ENCODE peak calls at places on chromosomes 13 and 19, in seven cellular contexts. X, C, O, T, Q, N and P are unnamed samples.

GRCh38 chr13:33520480-33520839 is 234.9 kb upstream of the STARD13 start:
- ATAC-seq in X (no peak), N (peak), T (no peak), Q (no peak), C (no peak), O (no peak), P (no peak)

GRCh38 chr13:80149757-80150156 is 191.2 kb downstream of the SPRY2 start:
- ATAC-seq in X (no peak), Q (no peak), O (no peak), T (no peak), N (no peak), C (no peak), P (no peak)

GRCh38 chr13:33575378-33575777 is 242.6 kb upstream of the RFC3 start:
- ATAC-seq in N (no peak), O (no peak), X (no peak), Q (no peak), T (no peak), C (no peak), P (no peak)

GRCh38 chr13:26563713-26564112 is 6.2 kb downstream of the WASF3 start:
- ATAC-seq in O (no peak), Q (no peak), N (no peak), T (no peak), C (no peak), X (no peak), P (no peak)

GRCh38 chr19:50705422-50706019 is 14.1 kb downstream of the SHANK1 start:
- ATAC-seq in C (peak), O (peak), N (peak), X (peak), Q (no peak), T (peak), P (no peak)

GRCh38 chr19:50906217-50906616 is 5.0 kb downstream of the KLK4 start:
- ATAC-seq in N (peak), T (no peak), X (peak), C (peak), Q (no peak), O (no peak), P (no peak)

GRCh38 chr19:54415208-54415900 is at the start of gene TTYH1:
- ATAC-seq in C (peak), N (peak), Q (no peak), T (no peak), O (no peak), X (peak), P (no peak)

GRCh38 chr13:110228936-110229904 is 77.7 kb downstream of the COL4A1 start:
- ATAC-seq in C (no peak), O (no peak), T (no peak), Q (no peak), X (no peak), N (peak), P (no peak)

GRCh38 chr13:51585234-51585672 is 991 bp downstream of the WDFY2 start:
- ATAC-seq in O (no peak), N (no peak), C (no peak), T (no peak), Q (no peak), X (no peak), P (no peak)

GRCh38 chr19:13128583-13128982 is 10.5 kb downstream of the NACC1 start:
- ATAC-seq in N (no peak), T (peak), C (peak), Q (peak), X (peak), O (no peak), P (no peak)

GRCh38 chr19:16360738-16361137 is 36.1 kb downstream of the KLF2 start:
- ATAC-seq in T (no peak), O (no peak), Q (no peak), N (no peak), C (no peak), X (no peak), P (no peak)

GRCh38 chr13:94596575-94596971 is 621 bp upstream of the TGDS start:
- ATAC-seq in N (peak), C (peak), T (no peak), O (no peak), Q (no peak), X (no peak), P (no peak)

GRCh38 chr13:79692846-79693245 is 211.9 kb downstream of the NDFIP2 start:
- ATAC-seq in N (no peak), T (no peak), X (no peak), C (no peak), O (no peak), Q (no peak), P (no peak)

GRCh38 chr19:55611300-55611982 is 6.0 kb downstream of the ZNF865 start:
- ATAC-seq in N (no peak), T (peak), C (no peak), X (no peak), O (peak), Q (peak), P (no peak)

GRCh38 chr19:48271531-48272151 is 1.8 kb downstream of the ZNF114 start:
- ATAC-seq in T (peak), C (no peak), X (peak), Q (peak), N (peak), O (peak), P (peak)

GRCh38 chr13:28488376-28489005 is 6.4 kb downstream of the FLT1 start:
- ATAC-seq in C (no peak), X (no peak), O (no peak), Q (peak), T (peak), N (no peak), P (no peak)

GRCh38 chr19:38729653-38730469 is 14.4 kb downstream of the CAPN12 start:
- ATAC-seq in T (peak), C (peak), O (peak), N (peak), Q (peak), X (peak), P (peak)

GRCh38 chr19:10625003-10625761 is at the start of gene SLC44A2:
- ATAC-seq in N (peak), Q (peak), C (peak), T (peak), X (peak), O (peak), P (peak)

GRCh38 chr19:35666251-35666913 is at the start of gene UPK1A:
- ATAC-seq in C (no peak), X (no peak), T (peak), Q (peak), O (peak), N (no peak), P (peak)

GRCh38 chr19:31096047-31096446 is 253.2 kb downstream of the TSHZ3 start:
- ATAC-seq in X (no peak), N (peak), T (peak), O (peak), C (peak), Q (peak), P (no peak)

GRCh38 chr13:29527916-29528315 is 67.6 kb downstream of the SLC7A1 start:
- ATAC-seq in O (no peak), N (no peak), T (no peak), X (no peak), Q (no peak), C (no peak), P (no peak)

GRCh38 chr19:18603958-18604819 is 2.4 kb downstream of the CRLF1 start:
- ATAC-seq in C (no peak), N (peak), Q (no peak), O (peak), T (peak), X (no peak), P (no peak)

GRCh38 chr13:99288069-99288468 is 19.1 kb downstream of the GPR183 start:
- ATAC-seq in Q (peak), O (no peak), C (no peak), X (peak), N (no peak), T (no peak), P (no peak)

GRCh38 chr13:108948269-108948671 is 318.9 kb downstream of the MYO16 start:
- ATAC-seq in X (no peak), C (no peak), O (no peak), N (no peak), Q (no peak), T (no peak), P (no peak)

GRCh38 chr19:10899171-10899653 is 27.9 kb downstream of the CARM1 start:
- ATAC-seq in Q (peak), O (peak), C (no peak), X (peak), T (peak), N (no peak), P (peak)

GRCh38 chr19:36972594-36972993 is 56.5 kb downstream of the ZNF568 start:
- ATAC-seq in Q (no peak), T (no peak), X (no peak), N (peak), C (no peak), O (peak), P (no peak)

GRCh38 chr19:8155318-8155717 is 5.9 kb upstream of the FBN3 start:
- ATAC-seq in T (no peak), X (no peak), C (no peak), O (no peak), Q (no peak), N (no peak), P (no peak)

GRCh38 chr13:30156826-30157615 is 150.3 kb downstream of the KATNAL1 start:
- ATAC-seq in O (no peak), Q (no peak), X (no peak), C (no peak), T (no peak), N (no peak), P (no peak)

GRCh38 chr13:60150538-60150937 is 13.2 kb downstream of the DIAPH3 start:
- ATAC-seq in N (peak), C (no peak), T (no peak), O (no peak), Q (no peak), X (no peak), P (no peak)

DNA sequence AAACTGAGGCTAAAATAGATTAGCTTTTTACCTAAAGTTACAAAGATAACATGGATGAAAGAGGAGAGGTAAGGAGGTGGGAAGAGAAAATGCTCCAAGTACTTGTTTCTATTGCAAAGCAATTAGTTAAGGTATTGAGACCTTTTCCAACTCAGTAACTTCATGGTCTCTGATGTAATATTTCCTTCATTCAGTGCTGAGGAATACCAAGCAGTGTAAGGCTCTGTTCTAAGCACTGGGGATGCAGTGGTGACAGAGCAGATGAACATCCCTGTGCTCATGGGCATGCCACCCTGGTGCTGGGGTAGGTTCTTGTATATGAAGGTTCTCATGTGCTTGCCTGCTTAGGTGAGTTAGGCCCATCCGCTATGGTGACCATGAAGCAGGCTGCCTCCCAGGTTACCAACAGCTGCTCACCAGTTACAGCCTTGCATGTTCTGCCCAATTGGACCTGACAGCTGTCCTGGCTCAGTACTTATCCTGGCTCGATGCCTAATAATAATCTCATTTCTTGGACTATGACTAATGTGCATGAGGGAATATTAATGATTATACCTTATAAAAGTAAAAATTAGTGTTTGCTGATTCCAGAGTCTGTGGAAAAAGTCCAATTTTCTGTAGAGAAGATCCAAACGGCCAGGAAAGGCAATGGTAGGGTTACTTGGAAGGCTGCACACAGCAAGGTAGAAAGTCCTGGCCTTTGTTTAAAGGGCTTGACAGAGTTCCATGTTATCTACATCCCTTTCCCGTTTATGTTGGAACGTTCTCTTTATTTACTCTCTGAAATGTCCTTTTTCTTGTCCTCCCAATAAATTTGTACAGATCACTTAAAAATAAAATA is 48.3 kb downstream of the LATS2 start:
- ATAC-seq in X (peak), C (no peak), T (peak), O (peak), Q (peak), N (no peak), P (peak)
- H3K4me3 ChIP-seq in X (no peak), C (no peak), T (no peak), O (no peak), Q (no peak), N (no peak), P (no peak)

GRCh38 chr19:41734156-41734555 is 21.2 kb upstream of the CEACAM6 start:
- ATAC-seq in O (no peak), X (no peak), N (no peak), Q (no peak), T (no peak), C (no peak), P (no peak)

GRCh38 chr19:41739361-41739760 is 16.0 kb upstream of the CEACAM6 start:
- ATAC-seq in C (no peak), T (no peak), O (no peak), X (no peak), Q (no peak), N (no peak), P (no peak)

GRCh38 chr19:41735071-41735623 is 20.2 kb upstream of the CEACAM6 start:
- ATAC-seq in Q (no peak), N (no peak), C (no peak), O (no peak), T (no peak), X (no peak), P (no peak)

DNA sequence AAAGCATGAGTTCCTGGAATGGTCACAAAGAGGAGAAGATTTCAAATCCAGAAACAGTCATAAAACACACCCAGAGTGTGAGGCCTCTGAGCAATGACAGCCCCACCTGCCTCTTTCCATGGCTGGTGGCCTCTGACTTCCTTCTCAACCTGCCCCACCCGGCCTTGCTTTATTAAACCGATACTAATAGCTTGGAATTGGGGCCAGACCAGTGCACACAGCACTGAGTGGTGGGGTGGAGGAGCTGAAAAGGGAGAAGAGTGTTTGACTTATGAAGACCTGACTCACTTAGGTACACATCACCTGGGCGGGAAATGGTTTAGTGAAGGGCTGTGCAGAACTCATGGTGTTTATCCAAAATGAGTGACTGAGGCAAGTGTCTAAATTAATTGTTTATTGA is 20.7 kb upstream of the CEACAM6 start:
- ATAC-seq in T (no peak), C (no peak), O (no peak), Q (no peak), N (no peak), X (no peak), P (no peak)
- H3K4me3 ChIP-seq in T (no peak), C (no peak), O (no peak), Q (no peak), N (no peak), X (no peak), P (no peak)

DNA sequence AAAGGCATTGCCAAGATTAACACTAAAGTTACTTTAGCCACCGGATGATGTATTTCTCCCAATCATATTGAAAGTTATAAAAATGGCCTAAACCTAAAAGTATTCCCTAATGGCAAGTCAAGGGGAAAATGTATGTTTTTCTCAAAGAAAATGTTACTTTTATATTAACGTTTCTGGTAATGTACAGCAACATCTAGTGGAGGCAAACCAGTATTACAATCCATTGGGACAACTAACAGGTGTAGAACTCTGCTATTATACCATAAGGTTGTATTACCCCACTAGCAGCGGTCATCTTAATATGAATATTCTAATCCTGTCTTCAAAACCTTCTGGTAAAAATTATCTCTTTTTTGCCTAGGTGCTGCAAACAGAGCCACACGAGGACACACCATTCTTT is 69.2 kb downstream of the ZNF100 start:
- ATAC-seq in O (no peak), Q (no peak), N (peak), C (peak), X (peak), T (no peak), P (no peak)
- H3K4me3 ChIP-seq in O (no peak), Q (no peak), N (no peak), C (no peak), X (no peak), T (no peak), P (no peak)

DNA sequence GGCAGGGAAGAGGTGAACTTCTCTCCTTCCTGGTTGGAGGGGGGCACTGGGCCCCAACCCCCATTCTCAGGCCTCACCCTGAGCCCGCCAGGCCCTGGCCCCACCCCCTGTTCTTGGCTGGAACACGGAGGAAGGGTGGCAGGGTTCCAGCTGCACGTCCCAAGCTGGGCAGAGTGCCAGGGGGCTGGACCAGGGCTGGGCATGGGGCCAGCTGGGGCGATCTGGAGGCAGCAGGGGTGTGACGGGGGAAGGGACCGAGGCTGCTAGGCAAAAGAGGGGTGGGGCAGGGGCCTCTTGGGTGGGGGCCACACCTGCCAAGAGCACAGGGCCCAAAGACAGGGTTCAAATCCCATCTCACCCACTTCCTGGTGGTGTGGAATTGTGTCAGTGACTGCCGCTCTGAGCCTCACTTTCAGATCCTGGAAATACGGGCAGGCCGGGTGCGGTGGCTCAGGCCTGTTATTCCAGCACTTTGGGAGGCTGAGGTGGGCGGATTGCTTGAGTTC is 2.2 kb downstream of the HIF3A start:
- ATAC-seq in C (no peak), N (no peak), X (peak), Q (peak), T (peak), O (peak), P (peak)
- H3K4me3 ChIP-seq in C (no peak), N (peak), X (peak), Q (peak), T (peak), O (peak), P (peak)

GRCh38 chr19:812819-813358 is 8.9 kb downstream of the PLPPR3 start:
- ATAC-seq in O (peak), Q (no peak), X (no peak), N (peak), T (peak), C (peak), P (no peak)

GRCh38 chr19:815775-816499 is 5.8 kb downstream of the PLPPR3 start:
- ATAC-seq in Q (no peak), N (no peak), T (no peak), C (no peak), O (peak), X (no peak), P (no peak)

GRCh38 chr19:813359-814107 is 8.2 kb downstream of the PLPPR3 start:
- ATAC-seq in T (peak), C (no peak), O (peak), Q (no peak), X (no peak), N (peak), P (no peak)

GRCh38 chr19:815079-815774 is 6.5 kb downstream of the PLPPR3 start:
- ATAC-seq in Q (no peak), T (peak), O (peak), X (no peak), N (no peak), C (no peak), P (no peak)

DNA sequence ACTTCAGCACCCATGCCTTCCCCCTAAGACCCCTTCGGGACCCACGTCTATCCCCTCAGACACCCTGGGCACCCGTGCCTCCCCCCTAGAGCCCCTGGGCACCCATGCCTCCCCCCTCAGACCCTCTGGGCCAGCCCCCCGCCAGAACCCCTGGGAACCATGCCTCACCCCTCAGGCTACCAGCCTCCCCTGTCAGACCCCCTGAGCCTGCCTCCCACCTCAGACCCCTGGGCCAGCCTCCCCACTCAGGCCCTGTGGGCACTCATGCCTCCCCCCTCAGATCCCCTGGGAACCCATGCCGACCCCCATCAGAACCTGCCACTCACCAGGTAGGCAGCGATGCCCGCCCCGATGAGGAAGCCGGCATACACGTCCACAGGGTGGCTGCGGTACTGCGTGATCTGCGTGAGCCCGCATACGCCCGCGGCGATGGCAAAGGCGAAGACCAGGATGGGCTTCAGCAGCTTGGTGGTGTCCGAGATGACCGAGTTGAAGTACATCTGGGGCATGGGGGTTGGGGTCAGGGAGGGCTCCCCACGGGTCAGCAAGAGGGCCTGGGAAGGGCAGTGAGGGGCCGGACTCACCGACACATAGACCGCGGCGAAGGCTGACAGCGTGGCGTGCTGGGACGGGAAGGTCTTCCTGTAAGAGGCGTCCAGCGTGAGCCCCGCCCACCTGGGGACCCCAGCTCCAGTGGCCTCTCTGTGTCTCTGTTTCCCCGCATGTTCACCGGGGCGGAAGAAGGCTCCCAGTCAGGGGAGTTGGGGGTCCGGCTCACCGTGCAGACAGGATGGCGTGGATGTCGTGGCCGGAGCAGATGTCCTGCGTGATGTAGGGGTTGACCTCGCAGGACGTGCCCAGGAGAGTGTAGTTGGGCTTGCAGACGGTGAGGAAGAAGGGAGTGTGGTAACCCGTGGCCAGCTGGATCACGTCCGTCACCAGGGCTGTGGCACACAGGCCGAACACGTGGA is 7.4 kb downstream of the PLPPR3 start:
- ATAC-seq in T (peak), N (peak), X (no peak), Q (peak), O (peak), C (no peak), P (no peak)
- H3K4me3 ChIP-seq in T (no peak), N (no peak), X (no peak), Q (no peak), O (no peak), C (no peak), P (no peak)

GRCh38 chr13:46598140-46598819 is 45.3 kb downstream of the LRCH1 start:
- ATAC-seq in N (no peak), X (peak), O (no peak), Q (peak), T (peak), C (no peak), P (no peak)
- H3K4me3 ChIP-seq in N (no peak), X (no peak), O (no peak), Q (no peak), T (no peak), C (no peak), P (no peak)

GRCh38 chr19:3670258-3670795 is 29.9 kb downstream of the PIP5K1C start:
- ATAC-seq in Q (peak), T (peak), C (peak), N (no peak), X (peak), O (peak), P (peak)
- H3K4me3 ChIP-seq in Q (peak), T (no peak), C (peak), N (no peak), X (no peak), O (no peak), P (peak)

GRCh38 chr13:101988140-101988539 is 413.7 kb downstream of the FGF14 start:
- ATAC-seq in Q (no peak), N (no peak), C (no peak), X (no peak), T (no peak), O (no peak), P (no peak)
- H3K4me3 ChIP-seq in Q (no peak), N (no peak), C (no peak), X (no peak), T (no peak), O (no peak), P (no peak)